ENCODE peak calls at places on chromosomes 11 and 22, in four cellular contexts. Z, K, G and Y are unnamed samples.

GRCh38 chr11:123233280-123233977 is 38.4 kb upstream of the CLMP start:
- DNase-seq in Z (no peak), K (no peak), G (no peak), Y (no peak)

GRCh38 chr11:68545796-68546195 is 85.2 kb downstream of the PPP6R3 start:
- DNase-seq in Z (no peak), K (no peak), G (no peak), Y (no peak)

GRCh38 chr11:23155503-23155902 is 295.2 kb upstream of the CCDC179 start:
- DNase-seq in Z (no peak), K (no peak), G (no peak), Y (no peak)

GRCh38 chr11:66762088-66762487 is 33.1 kb upstream of the SPTBN2 start:
- DNase-seq in Z (no peak), K (no peak), G (no peak), Y (no peak)

GRCh38 chr22:39212721-39213376 is 31.9 kb downstream of the PDGFB start:
- DNase-seq in Z (peak), K (no peak), G (no peak), Y (peak)

GRCh38 chr11:7512525-7513209 is 1.1 kb upstream of the PPFIBP2 start:
- DNase-seq in Z (no peak), K (no peak), G (no peak), Y (no peak)

GRCh38 chr11:87425943-87426342 is 388.2 kb downstream of the TMEM135 start:
- DNase-seq in Z (no peak), K (peak), G (peak), Y (peak)

GRCh38 chr22:45083659-45084305 is 74.0 kb upstream of the PHF21B start:
- DNase-seq in Z (no peak), K (no peak), G (peak), Y (no peak)

GRCh38 chr11:115581871-115582639 is 77.8 kb upstream of the CADM1 start:
- DNase-seq in Z (peak), K (peak), G (peak), Y (peak)

GRCh38 chr11:67449116-67449844 is 3.2 kb downstream of the GPR152 start:
- DNase-seq in Z (no peak), K (no peak), G (no peak), Y (no peak)

GRCh38 chr11:72676874-72677341 is 2.7 kb upstream of the PDE2A start:
- DNase-seq in Z (peak), K (no peak), G (peak), Y (peak)

GRCh38 chr11:68816251-68816776 is 25.4 kb downstream of the CPT1A start:
- DNase-seq in Z (no peak), K (no peak), G (no peak), Y (no peak)

GRCh38 chr22:37010976-37011375 is 8.3 kb downstream of the TST start:
- DNase-seq in Z (no peak), K (no peak), G (no peak), Y (no peak)

GRCh38 chr11:61021661-61022212 is 50.3 kb downstream of the CD6 start:
- DNase-seq in Z (peak), K (peak), G (no peak), Y (peak)

GRCh38 chr11:69115586-69116560 is 39.9 kb upstream of the SMIM38 start:
- DNase-seq in Z (no peak), K (no peak), G (no peak), Y (no peak)

GRCh38 chr11:104852811-104853210 is 45.4 kb downstream of the CASP12 start:
- DNase-seq in Z (no peak), K (no peak), G (peak), Y (no peak)

GRCh38 chr11:368414-369335 is 624 bp upstream of the B4GALNT4 start:
- DNase-seq in Z (peak), K (no peak), G (peak), Y (peak)

GRCh38 chr11:77497368-77497767 is 23.5 kb upstream of the PAK1 start:
- DNase-seq in Z (no peak), K (no peak), G (peak), Y (peak)

GRCh38 chr11:65611758-65612603 is 2.0 kb downstream of the MAP3K11 start:
- DNase-seq in Z (no peak), K (no peak), G (peak), Y (peak)

GRCh38 chr22:27252282-27253049 is 549.1 kb downstream of the MN1 start:
- DNase-seq in Z (no peak), K (no peak), G (peak), Y (no peak)

GRCh38 chr22:27253108-27253507 is 548.4 kb downstream of the MN1 start:
- DNase-seq in Z (no peak), K (no peak), G (no peak), Y (no peak)

GRCh38 chr22:27247691-27248434 is 553.7 kb downstream of the MN1 start:
- DNase-seq in Z (no peak), K (no peak), G (no peak), Y (no peak)

GRCh38 chr22:27251563-27251962 is 550.0 kb downstream of the MN1 start:
- DNase-seq in Z (no peak), K (no peak), G (no peak), Y (no peak)

DNA sequence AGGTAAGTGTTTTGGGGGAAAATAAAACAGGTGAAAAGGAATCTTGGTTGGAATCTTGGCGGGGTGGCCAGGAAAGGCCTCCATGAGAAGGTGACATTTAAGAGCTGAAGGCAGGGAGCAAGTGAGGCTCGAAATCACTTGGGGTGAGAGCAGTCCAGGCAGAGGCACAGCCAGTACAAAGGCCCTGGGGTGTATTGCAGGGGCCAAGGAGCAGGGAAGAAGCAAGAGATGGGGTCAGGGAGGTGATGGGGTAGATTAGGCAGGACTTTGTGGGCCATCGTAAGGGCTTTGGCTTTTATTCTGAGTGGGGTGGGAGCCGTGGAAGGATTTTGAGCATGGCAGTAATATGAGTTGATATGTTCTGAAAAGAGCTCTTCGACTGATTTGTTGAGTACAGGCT is 551.1 kb downstream of the MN1 start:
- DNase-seq in Z (no peak), K (no peak), G (no peak), Y (no peak)
- H4K5ac ChIP-seq in Z (no peak), K (no peak), G (no peak), Y (no peak)

GRCh38 chr11:3786781-3787428 is 10.4 kb downstream of the NUP98 start:
- DNase-seq in Z (no peak), K (no peak), G (no peak), Y (no peak)

GRCh38 chr11:3782963-3783362 is 14.4 kb downstream of the NUP98 start:
- DNase-seq in Z (peak), K (no peak), G (no peak), Y (peak)

GRCh38 chr11:3775761-3776406 is 21.5 kb downstream of the NUP98 start:
- DNase-seq in Z (no peak), K (no peak), G (no peak), Y (peak)

DNA sequence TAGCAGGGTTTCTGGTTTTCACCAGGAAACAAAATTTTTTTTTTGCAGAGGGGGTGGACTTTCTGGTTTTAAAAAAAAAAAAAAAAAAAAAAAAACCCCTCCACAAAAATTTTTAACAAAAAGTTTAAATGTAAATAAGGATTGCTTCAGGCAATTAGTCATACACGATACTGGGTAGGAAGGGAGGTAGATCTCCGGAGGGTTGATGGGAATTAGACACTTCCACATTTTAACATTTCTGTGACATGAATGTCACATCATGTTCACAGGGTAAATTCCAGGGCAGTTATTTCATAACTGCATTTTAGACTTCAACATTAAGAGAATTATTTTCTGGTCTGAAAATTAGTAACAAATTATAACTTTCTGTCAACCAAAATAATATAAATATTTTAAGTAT is 15.9 kb downstream of the NUP98 start:
- DNase-seq in Z (no peak), K (no peak), G (peak), Y (no peak)
- H2BK120ac ChIP-seq in Z (no peak), K (no peak), G (no peak), Y (no peak)

GRCh38 chr11:43907028-43907966 is 26.7 kb downstream of the ALKBH3 start:
- DNase-seq in Z (no peak), K (no peak), G (no peak), Y (peak)
- H2AK5ac ChIP-seq in Z (no peak), K (no peak), G (no peak), Y (no peak)

DNA sequence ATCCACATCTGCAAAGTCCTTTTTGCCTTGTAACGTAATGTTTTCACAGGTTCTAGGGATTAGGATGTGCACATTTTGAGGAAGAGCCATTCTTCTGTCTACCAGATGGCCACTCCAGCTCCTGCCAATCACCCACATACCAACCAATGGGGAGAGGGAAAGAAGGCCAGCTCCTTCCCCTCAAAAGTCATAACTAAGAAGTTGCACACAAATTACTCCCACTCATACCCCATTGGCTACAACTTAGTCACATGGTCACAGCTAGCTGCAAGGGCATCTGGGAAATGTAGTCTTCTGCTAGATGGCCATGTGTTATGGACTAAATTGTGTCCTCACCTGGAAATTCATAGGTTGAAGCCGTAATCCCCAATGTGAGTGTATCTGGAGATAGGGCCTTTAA is 15.4 kb upstream of the MYOD1 start:
- DNase-seq in Z (no peak), K (no peak), G (peak), Y (peak)
- H4K5ac ChIP-seq in Z (no peak), K (no peak), G (no peak), Y (no peak)

GRCh38 chr22:29700206-29700948 is 19.4 kb upstream of the CABP7 start:
- DNase-seq in Z (no peak), K (no peak), G (peak), Y (no peak)
- H2BK120ac ChIP-seq in Z (no peak), K (no peak), G (no peak), Y (no peak)

DNA sequence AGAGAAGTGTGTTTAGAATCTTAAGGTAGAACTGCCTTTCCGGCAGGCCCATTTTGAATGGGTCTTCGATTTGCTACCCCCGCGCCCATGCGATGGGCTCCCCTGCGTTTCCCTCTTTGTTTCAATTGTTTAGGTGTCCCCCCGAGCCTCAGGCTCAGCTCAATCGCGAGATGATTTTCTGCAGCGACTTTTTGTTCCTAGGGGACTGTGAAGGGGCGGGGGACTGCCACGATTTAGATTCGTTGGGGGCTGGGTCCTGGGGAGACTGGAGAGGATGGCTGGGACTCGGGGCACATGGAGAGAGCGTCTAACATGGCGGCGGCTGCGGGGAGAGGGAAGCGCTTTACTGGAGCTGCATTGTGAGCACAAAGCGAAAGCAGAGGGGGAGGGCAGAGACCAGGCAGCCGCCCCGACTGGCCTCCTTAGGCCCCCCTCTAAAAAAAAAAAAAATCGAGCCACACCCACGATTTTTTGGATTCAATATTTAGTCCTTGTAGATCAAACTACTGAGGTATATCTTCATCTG is 1.7 kb downstream of the CAPRIN1 start:
- DNase-seq in Z (peak), K (no peak), G (peak), Y (peak)
- H2AK5ac ChIP-seq in Z (peak), K (peak), G (peak), Y (no peak)